ENCODE peak calls at places on chromosomes 5 and 9, in four cellular contexts. One of them, this sample, is unnamed.

GRCh38 chr5:133232435-133232834 is 180.6 kb downstream of the HSPA4 start:
- DNase-seq in GM12878: no peak
- DNase-seq in HepG2: no peak
- DNase-seq in K562: no peak
- DNase-seq in this sample: no peak

GRCh38 chr9:75106856-75107255 is 18.5 kb downstream of the OSTF1 start:
- DNase-seq in GM12878: no peak
- DNase-seq in HepG2: no peak
- DNase-seq in K562: no peak
- DNase-seq in this sample: no peak

GRCh38 chr5:168096525-168096924 is 194.9 kb upstream of the WWC1 start:
- DNase-seq in GM12878: no peak
- DNase-seq in HepG2: no peak
- DNase-seq in K562: no peak
- DNase-seq in this sample: no peak

GRCh38 chr5:97854871-97855762 is 672.1 kb upstream of the RIOK2 start:
- DNase-seq in GM12878: no peak
- DNase-seq in HepG2: no peak
- DNase-seq in K562: no peak
- DNase-seq in this sample: no peak

GRCh38 chr5:34499001-34499734 is 157.0 kb upstream of the RAI14 start:
- DNase-seq in GM12878: peak; percentile 81
- DNase-seq in HepG2: no peak
- DNase-seq in K562: no peak
- DNase-seq in this sample: no peak

GRCh38 chr9:98809311-98810105 is 2.0 kb downstream of the GALNT12 start:
- DNase-seq in GM12878: no peak
- DNase-seq in HepG2: no peak
- DNase-seq in K562: no peak
- DNase-seq in this sample: no peak

GRCh38 chr5:179765400-179765799 is 28.4 kb upstream of the LTC4S start:
- DNase-seq in GM12878: no peak
- DNase-seq in HepG2: no peak
- DNase-seq in K562: no peak
- DNase-seq in this sample: no peak

GRCh38 chr9:130484362-130485072 is 39.8 kb downstream of the ASS1 start:
- DNase-seq in GM12878: no peak
- DNase-seq in HepG2: no peak
- DNase-seq in K562: no peak
- DNase-seq in this sample: no peak

GRCh38 chr9:120668399-120668798 is 45.9 kb downstream of the MEGF9 start:
- DNase-seq in GM12878: no peak
- DNase-seq in HepG2: no peak
- DNase-seq in K562: no peak
- DNase-seq in this sample: no peak

DNA sequence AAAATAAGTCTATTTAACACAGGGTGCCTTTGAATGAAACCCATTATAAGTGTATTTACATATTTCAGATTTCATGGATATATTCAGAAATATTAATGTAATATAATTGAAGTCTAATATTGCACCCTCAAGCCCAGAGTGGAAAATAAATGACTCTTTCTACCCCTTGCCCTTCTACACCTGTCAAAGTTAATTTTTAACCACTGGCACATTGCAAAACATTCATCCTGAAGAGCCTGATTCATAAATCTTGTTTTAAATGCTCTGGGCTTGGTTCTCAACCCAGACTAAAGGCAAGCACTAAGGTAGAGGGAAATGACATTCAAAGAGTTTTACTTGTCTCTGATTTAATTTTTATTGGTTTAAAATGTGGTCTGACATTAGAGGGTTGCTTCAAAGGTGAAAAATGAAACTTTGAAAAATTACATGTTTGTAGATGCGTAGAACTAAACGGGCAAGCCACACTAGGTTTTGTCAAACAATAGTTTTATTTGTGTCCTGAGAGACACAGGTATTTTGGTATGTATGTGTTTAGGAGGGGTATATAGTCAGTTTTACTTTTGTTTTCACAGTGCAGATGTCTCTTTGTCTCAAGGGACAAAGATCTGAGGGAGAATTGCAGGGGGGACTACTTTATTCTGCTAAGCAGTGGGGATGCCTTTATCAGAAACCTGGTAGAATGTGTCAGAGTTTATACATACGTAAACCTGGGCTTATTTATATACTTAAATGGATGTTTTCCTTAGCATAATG is 69.7 kb downstream of the PIK3R1 start:
- DNase-seq in GM12878: no peak
- DNase-seq in HepG2: peak; percentile 82
- DNase-seq in K562: no peak
- DNase-seq in this sample: no peak
- TF ChIP-seq REST in GM12878: no peak
- TF ChIP-seq REST in HepG2: no peak
- TF ChIP-seq REST in K562: no peak
- TF ChIP-seq REST in this sample: no peak

DNA sequence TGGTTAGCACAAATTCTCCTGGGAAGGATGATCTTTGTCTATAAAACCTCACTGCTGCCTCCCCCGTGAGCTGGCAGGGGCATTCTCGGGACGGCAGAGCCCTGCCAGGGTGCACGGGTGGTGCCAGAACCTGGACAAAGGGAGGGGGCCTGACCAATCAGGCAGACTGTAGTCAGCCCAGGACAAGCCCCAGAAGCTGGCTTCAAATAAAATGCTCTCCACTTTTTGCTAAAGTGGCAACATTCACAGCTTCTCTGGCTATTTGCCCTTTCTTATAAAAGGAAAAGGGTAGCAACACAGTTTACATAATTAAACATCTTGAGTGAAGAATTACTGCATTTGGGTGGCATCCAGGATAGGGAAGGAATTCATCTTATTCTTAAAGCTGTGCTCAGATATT is 14.4 kb downstream of the IL9 start:
- DNase-seq in GM12878: no peak
- DNase-seq in HepG2: no peak
- DNase-seq in K562: no peak
- DNase-seq in this sample: no peak
- TF ChIP-seq SP1 in GM12878: no peak
- TF ChIP-seq SP1 in HepG2: no peak
- TF ChIP-seq SP1 in K562: no peak
- TF ChIP-seq SP1 in this sample: no peak

GRCh38 chr5:141691286-141691866 is 9.3 kb upstream of the ARAP3 start:
- DNase-seq in GM12878: no peak
- DNase-seq in HepG2: no peak
- DNase-seq in K562: peak; percentile 68
- DNase-seq in this sample: no peak

GRCh38 chr5:141694479-141694878 is 12.4 kb upstream of the ARAP3 start:
- DNase-seq in GM12878: no peak
- DNase-seq in HepG2: no peak
- DNase-seq in K562: no peak
- DNase-seq in this sample: no peak

GRCh38 chr5:141692533-141692888 is 10.5 kb upstream of the ARAP3 start:
- DNase-seq in GM12878: no peak
- DNase-seq in HepG2: no peak
- DNase-seq in K562: no peak
- DNase-seq in this sample: no peak

GRCh38 chr5:141692919-141693848 is 11.2 kb upstream of the ARAP3 start:
- DNase-seq in GM12878: no peak
- DNase-seq in HepG2: no peak
- DNase-seq in K562: peak; percentile 40
- DNase-seq in this sample: no peak

GRCh38 chr5:141691867-141692532 is 10.0 kb upstream of the ARAP3 start:
- DNase-seq in GM12878: no peak
- DNase-seq in HepG2: peak; percentile 52
- DNase-seq in K562: peak; percentile 87
- DNase-seq in this sample: peak; percentile 51
- TF ChIP-seq REST in GM12878: no peak
- TF ChIP-seq REST in HepG2: no peak
- TF ChIP-seq REST in K562: peak; percentile 45
- TF ChIP-seq REST in this sample: no peak

DNA sequence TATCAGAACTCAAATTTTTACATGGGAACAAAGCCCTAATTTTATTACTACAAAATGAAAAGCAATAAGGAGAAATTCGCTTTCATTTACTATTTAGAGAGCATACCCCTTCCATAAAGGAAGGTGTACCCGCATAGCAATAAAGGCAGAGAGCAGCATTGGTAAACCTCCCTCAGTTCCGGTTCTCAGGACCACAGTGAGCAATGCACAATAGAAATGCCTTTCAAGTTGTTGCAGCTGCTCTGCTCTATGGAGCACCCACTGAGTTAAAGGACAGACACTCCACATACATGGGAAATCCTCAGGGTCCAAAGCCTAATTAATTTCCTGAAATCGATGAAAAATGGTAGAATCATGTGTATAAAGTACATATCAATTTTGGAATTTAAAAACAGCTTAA is 89.9 kb upstream of the MPDZ start:
- DNase-seq in GM12878: no peak
- DNase-seq in HepG2: no peak
- DNase-seq in K562: no peak
- DNase-seq in this sample: no peak
- TF ChIP-seq SP1 in GM12878: no peak
- TF ChIP-seq SP1 in HepG2: no peak
- TF ChIP-seq SP1 in K562: no peak
- TF ChIP-seq SP1 in this sample: no peak

GRCh38 chr9:127244609-127245601 is 19.7 kb upstream of the GARNL3 start:
- DNase-seq in GM12878: no peak
- DNase-seq in HepG2: peak; percentile 41
- DNase-seq in K562: peak; percentile 95
- DNase-seq in this sample: no peak
- TF ChIP-seq REST in GM12878: no peak
- TF ChIP-seq REST in HepG2: no peak
- TF ChIP-seq REST in K562: no peak
- TF ChIP-seq REST in this sample: no peak

DNA sequence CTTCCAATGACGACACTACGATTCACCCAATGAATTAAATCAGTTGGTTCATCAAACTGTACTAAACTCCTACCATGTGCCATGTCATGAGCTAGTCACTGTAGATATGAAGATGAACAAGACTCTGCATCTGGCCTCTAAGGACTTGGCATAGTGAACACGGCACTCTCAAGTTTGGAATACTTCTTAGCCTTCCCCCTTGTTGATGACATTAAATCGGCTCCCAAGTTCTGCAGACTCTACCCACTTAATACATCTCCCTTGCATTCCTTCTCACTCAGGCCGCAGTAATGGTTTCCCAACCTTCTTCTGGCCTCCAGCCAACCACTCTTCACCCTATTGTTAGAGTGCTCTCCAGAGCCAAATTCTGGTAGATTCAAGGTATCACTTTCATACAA is 184.7 kb downstream of the MAPKAP1 start:
- DNase-seq in GM12878: no peak
- DNase-seq in HepG2: no peak
- DNase-seq in K562: no peak
- DNase-seq in this sample: no peak
- TF ChIP-seq SP1 in GM12878: no peak
- TF ChIP-seq SP1 in HepG2: no peak
- TF ChIP-seq SP1 in K562: no peak
- TF ChIP-seq SP1 in this sample: no peak